ENCODE peak calls at places on chromosomes 5 and 9, in eight cellular contexts. R is HCT116, B is GM23338, P is vagina, M is prostate gland, D is stomach, I is HL-60, Y is GM12878. F is an unnamed sample.

GRCh38 chr5:159655757-159656409 is 260.4 kb upstream of the ADRA1B start:
- DNase-seq in R (no peak), B (no peak), P (no peak), M (no peak), D (no peak), I (no peak), Y (no peak), F (no peak)

GRCh38 chr9:91443994-91444392 is 20.4 kb upstream of the NFIL3 start:
- DNase-seq in R (no peak), B (no peak), P (no peak), M (no peak), D (no peak), I (no peak), Y (no peak), F (no peak)

GRCh38 chr9:129081388-129081889 is 528 bp downstream of the DOLPP1 start:
- DNase-seq in R (no peak), B (peak), P (no peak), M (no peak), D (no peak), I (peak), Y (peak), F (no peak)

GRCh38 chr9:113695901-113696300 is 180.2 kb upstream of the ZNF618 start:
- DNase-seq in R (peak), B (no peak), P (no peak), M (no peak), D (no peak), I (no peak), Y (no peak), F (no peak)

GRCh38 chr5:14417792-14418765 is 163.5 kb upstream of the OTULINL start:
- DNase-seq in R (no peak), B (no peak), P (no peak), M (no peak), D (no peak), I (no peak), Y (no peak), F (no peak)

GRCh38 chr9:93645149-93645889 is 68.9 kb downstream of the PHF2 start:
- DNase-seq in R (no peak), B (no peak), P (no peak), M (no peak), D (peak), I (no peak), Y (no peak), F (peak)

GRCh38 chr5:132002701-132003100 is 8.8 kb downstream of the ACSL6 start:
- DNase-seq in R (no peak), B (no peak), P (no peak), M (no peak), D (no peak), I (no peak), Y (no peak), F (no peak)

GRCh38 chr9:20552874-20553624 is 69.2 kb downstream of the MLLT3 start:
- DNase-seq in R (no peak), B (no peak), P (no peak), M (no peak), D (no peak), I (no peak), Y (peak), F (no peak)

GRCh38 chr9:93952784-93953491 is 2.2 kb downstream of the BARX1 start:
- DNase-seq in R (no peak), B (peak), P (no peak), M (no peak), D (no peak), I (no peak), Y (no peak), F (no peak)

GRCh38 chr5:34412769-34413168 is 243.4 kb upstream of the RAI14 start:
- DNase-seq in R (no peak), B (peak), P (no peak), M (no peak), D (no peak), I (no peak), Y (no peak), F (no peak)

GRCh38 chr9:132216861-132217655 is 55.2 kb downstream of the NTNG2 start:
- DNase-seq in R (no peak), B (no peak), P (no peak), M (no peak), D (no peak), I (peak), Y (no peak), F (no peak)

GRCh38 chr9:109381011-109381729 is 60.3 kb upstream of the EPB41L4B start:
- DNase-seq in R (no peak), B (no peak), P (no peak), M (no peak), D (no peak), I (no peak), Y (no peak), F (no peak)

GRCh38 chr9:12859704-12860251 is 85.0 kb downstream of the LURAP1L start:
- DNase-seq in R (peak), B (no peak), P (no peak), M (peak), D (no peak), I (no peak), Y (no peak), F (no peak)

GRCh38 chr9:69097923-69098593 is 62.5 kb downstream of the FXN start:
- DNase-seq in R (no peak), B (no peak), P (no peak), M (no peak), D (no peak), I (no peak), Y (no peak), F (no peak)

DNA sequence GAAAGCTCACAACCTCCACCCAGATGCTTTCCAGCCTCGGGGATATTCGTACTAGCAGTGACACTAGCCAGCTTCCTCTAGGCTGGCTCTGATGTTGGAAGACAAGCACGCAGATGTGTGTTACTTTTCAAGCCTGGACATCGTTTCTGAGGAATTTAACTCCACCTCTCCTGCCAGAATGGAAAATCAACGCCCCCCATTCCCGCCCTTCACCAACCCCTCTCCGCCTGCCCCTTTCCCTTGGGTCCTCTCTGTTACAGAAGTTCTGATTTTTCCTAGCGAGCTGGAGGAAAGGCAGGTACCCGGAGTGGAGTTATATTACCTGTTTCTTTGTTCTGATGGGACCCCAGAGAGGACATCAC is 543 bp upstream of the NNT start:
- DNase-seq in R (no peak), B (peak), P (no peak), M (peak), D (peak), I (no peak), Y (no peak), F (peak)
- TF ChIP-seq POLR2AphosphoS5 in R (no peak), B (no peak), P (no peak), M (no peak), D (no peak), I (peak), Y (no peak), F (no peak)

DNA sequence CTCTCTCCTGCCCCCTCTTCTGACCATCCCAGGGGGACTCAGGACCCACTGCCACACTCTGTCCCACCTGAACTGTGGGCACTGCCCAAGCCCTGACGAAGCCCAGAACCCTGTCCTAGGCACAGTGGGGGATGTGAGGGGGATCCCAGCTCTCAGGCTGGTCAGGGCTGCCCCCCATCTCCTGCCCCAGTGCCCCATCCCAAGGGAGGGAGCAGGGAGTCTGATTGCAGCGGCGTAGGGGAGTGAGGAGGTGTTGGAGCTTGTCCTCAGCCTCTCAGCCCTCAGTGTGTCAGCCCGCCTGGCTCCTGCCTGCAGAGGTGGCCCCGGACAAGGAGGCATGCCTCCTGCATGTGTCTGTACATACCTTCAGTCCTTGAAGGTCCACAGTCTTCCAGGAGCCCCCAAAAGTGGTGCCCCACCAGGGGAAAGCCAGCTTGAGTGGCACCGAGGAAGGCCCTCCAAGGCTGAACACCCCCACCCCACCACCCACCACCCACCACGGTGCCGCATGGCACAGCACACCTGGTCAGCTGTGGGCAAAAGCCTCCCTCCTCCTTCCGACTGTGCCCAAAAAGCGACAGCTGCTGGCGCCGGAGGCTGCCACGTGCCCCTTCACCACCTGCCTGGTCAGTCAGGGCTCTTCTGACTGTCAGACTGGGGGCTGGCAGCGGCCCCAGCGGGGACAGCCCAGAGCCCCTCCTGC is 930 bp downstream of the SARDH start:
- DNase-seq in R (no peak), B (no peak), P (peak), M (no peak), D (peak), I (no peak), Y (no peak), F (peak)
- H3K4me3 ChIP-seq in R (peak), B (peak), P (peak), M (peak), D (peak), I (no peak), Y (no peak), F (peak)

DNA sequence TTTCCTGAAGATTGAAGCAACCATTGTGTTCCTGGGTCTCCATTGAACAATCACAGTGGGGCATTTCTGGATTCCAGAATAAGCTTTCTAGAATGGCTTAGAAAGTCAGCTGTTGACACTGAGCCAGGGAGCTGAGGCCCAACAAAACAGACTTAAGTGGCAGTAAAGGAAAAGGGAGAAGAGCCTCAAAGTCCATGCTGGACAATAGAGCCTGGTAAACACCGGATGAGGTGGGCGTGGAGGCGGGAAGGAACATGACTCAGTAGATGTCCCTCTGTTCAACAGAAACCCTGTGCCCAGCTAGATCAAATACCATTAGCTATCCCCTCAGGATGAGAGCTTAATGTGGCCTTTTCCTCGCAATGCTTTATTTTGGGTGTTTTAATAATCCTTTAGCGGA is 14.7 kb downstream of the SPARC start:
- DNase-seq in R (no peak), B (no peak), P (no peak), M (no peak), D (no peak), I (no peak), Y (no peak), F (no peak)
- TF ChIP-seq POLR2AphosphoS5 in R (no peak), B (no peak), P (no peak), M (no peak), D (no peak), I (no peak), Y (no peak), F (peak)

DNA sequence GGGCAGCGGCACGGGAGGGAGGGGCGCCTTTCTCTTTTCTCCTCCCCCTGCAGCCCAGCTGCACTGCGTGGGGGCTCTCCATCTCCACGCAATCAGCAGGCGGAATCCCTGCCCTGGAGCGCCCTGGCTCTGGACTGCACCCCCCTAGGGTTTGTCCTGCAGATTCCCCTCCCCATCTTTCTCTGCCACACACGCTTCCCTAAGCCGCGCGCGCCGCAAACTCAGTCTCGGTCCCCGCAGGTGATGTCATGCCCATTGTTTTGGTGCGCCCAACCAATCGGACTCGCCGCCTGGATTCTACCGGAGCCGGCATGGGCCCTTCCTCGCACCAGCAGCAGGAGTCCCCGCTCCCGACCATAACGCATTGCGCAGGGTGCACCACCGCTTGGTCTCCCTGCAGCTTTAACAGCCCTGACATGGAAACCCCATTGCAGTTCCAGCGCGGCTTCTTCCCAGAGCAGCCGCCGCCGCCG is at the start of gene KCNN2:
- DNase-seq in R (no peak), B (peak), P (no peak), M (peak), D (peak), I (peak), Y (peak), F (peak)
- H3K4me3 ChIP-seq in R (no peak), B (peak), P (peak), M (peak), D (peak), I (peak), Y (peak), F (peak)

GRCh38 chr9:27112235-27112634 is 3.2 kb downstream of the TEK start:
- DNase-seq in R (no peak), B (no peak), P (no peak), M (no peak), D (no peak), I (no peak), Y (no peak), F (no peak)

GRCh38 chr9:27118916-27119315 is 9.9 kb downstream of the TEK start:
- DNase-seq in R (no peak), B (no peak), P (no peak), M (no peak), D (no peak), I (no peak), Y (no peak), F (no peak)

DNA sequence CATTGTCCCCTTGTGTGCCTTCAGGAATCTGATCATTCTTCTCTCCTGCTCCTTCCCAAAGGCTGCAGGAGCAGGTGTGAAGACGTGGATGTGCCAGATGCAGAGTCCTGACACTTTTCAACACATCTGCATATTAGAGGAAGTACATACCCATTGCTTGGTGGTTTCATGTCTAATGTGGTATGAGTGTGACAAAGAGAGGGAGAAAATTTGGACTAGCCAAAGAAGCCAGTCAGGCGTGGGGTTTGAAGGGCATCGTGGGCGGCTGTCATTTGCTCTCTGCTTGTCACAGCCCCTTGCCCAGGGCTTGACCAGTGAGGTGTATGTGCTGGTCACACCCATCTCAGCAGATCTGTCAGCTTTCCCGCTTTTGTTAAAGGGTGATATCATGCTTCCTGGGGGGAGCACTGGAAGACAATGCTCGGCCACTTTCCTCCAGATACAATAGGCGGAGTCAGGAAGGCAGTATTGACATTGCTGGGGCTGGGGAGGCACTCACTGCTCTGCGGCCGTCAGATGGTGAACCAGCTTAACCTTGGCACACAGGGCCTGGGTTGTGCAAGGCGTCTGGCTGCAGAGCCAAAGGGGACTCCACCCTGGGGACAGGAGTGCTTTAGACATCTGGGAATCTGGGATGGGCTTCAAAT is 8.6 kb downstream of the TEK start:
- DNase-seq in R (no peak), B (no peak), P (no peak), M (no peak), D (peak), I (no peak), Y (no peak), F (peak)
- TF ChIP-seq POLR2AphosphoS5 in R (no peak), B (no peak), P (peak), M (peak), D (no peak), I (no peak), Y (no peak), F (peak)

GRCh38 chr5:75235711-75236110 is 967 bp downstream of the ANKRD31 start:
- DNase-seq in R (no peak), B (no peak), P (no peak), M (no peak), D (no peak), I (no peak), Y (no peak), F (no peak)
- H3K4me3 ChIP-seq in R (peak), B (no peak), P (no peak), M (no peak), D (no peak), I (no peak), Y (no peak), F (no peak)

GRCh38 chr5:10507575-10508024 is 56.3 kb upstream of the ANKRD33B start:
- DNase-seq in R (no peak), B (no peak), P (no peak), M (no peak), D (no peak), I (no peak), Y (no peak), F (no peak)
- TF ChIP-seq POLR2AphosphoS5 in R (no peak), B (no peak), P (no peak), M (peak), D (no peak), I (no peak), Y (no peak), F (no peak)

GRCh38 chr9:122372856-122373845 is 2.3 kb downstream of the PTGS1 start:
- DNase-seq in R (no peak), B (peak), P (no peak), M (no peak), D (no peak), I (no peak), Y (no peak), F (no peak)
- H3K4me3 ChIP-seq in R (no peak), B (no peak), P (no peak), M (no peak), D (peak), I (no peak), Y (no peak), F (no peak)

GRCh38 chr5:61313960-61314681 is 17.9 kb upstream of the ZSWIM6 start:
- DNase-seq in R (no peak), B (no peak), P (no peak), M (no peak), D (no peak), I (no peak), Y (no peak), F (no peak)

GRCh38 chr5:61311056-61311455 is 21.0 kb upstream of the ZSWIM6 start:
- DNase-seq in R (no peak), B (peak), P (no peak), M (no peak), D (no peak), I (no peak), Y (no peak), F (no peak)

GRCh38 chr5:61309115-61309514 is 22.9 kb upstream of the ZSWIM6 start:
- DNase-seq in R (no peak), B (no peak), P (no peak), M (no peak), D (no peak), I (no peak), Y (no peak), F (no peak)

GRCh38 chr5:61308699-61309098 is 23.4 kb upstream of the ZSWIM6 start:
- DNase-seq in R (no peak), B (no peak), P (no peak), M (no peak), D (no peak), I (no peak), Y (no peak), F (no peak)

GRCh38 chr5:61311836-61312808 is 19.9 kb upstream of the ZSWIM6 start:
- DNase-seq in R (no peak), B (no peak), P (no peak), M (no peak), D (no peak), I (no peak), Y (no peak), F (no peak)
- TF ChIP-seq POLR2AphosphoS5 in R (no peak), B (no peak), P (no peak), M (peak), D (peak), I (no peak), Y (no peak), F (no peak)